ENCODE peak calls at places on chromosomes 13 and 19, in five cellular contexts. Z is psoas muscle; R is RWPE2; M is Caco-2; P is CD4-positive, alpha-beta memory T cell. S is an unnamed sample. For H3K36me3 and H3K27me3, the result is how much of the 10 kb centered on the place peaks cover.

GRCh38 chr13:19860884-19861655 is 2.4 kb downstream of the ZMYM5 start:
- DNase-seq in Z (no peak), R (no peak), M (no peak), P (no peak), S (no peak)

GRCh38 chr13:48942131-48942530 is 33.6 kb upstream of the FNDC3A start:
- DNase-seq in Z (no peak), R (no peak), M (no peak), P (no peak), S (no peak)

GRCh38 chr13:48501705-48502104 is 31.2 kb downstream of the RCBTB2 start:
- DNase-seq in Z (no peak), R (no peak), M (no peak), P (no peak), S (no peak)

GRCh38 chr13:49690133-49690989 is 925 bp downstream of the EBPL start:
- DNase-seq in Z (no peak), R (no peak), M (no peak), P (no peak), S (no peak)

GRCh38 chr19:46718157-46718933 is 1.4 kb upstream of the PRKD2 start:
- DNase-seq in Z (no peak), R (no peak), M (no peak), P (peak), S (peak)

GRCh38 chr19:34598217-34599155 is 78.5 kb downstream of the SCGB2B2 start:
- DNase-seq in Z (no peak), R (no peak), M (no peak), P (no peak), S (no peak)

GRCh38 chr19:42242071-42242511 is 311 bp downstream of the GSK3A start:
- DNase-seq in Z (no peak), R (no peak), M (no peak), P (no peak), S (no peak)

GRCh38 chr13:42076309-42076713 is 27.9 kb downstream of the DGKH start:
- DNase-seq in Z (no peak), R (no peak), M (no peak), P (no peak), S (no peak)

GRCh38 chr13:66926200-66926850 is 303.8 kb downstream of the PCDH9 start:
- DNase-seq in Z (no peak), R (no peak), M (no peak), P (no peak), S (peak)

GRCh38 chr19:13965377-13965896 is 13.1 kb downstream of the DCAF15 start:
- DNase-seq in Z (no peak), R (no peak), M (no peak), P (no peak), S (no peak)
- H3K36me3 ChIP-seq in Z (under half), R (under half), M (under half), P (under half), S (under half)

GRCh38 chr13:26047040-26047439 is 4.8 kb downstream of the SHISA2 start:
- DNase-seq in Z (no peak), R (no peak), M (no peak), P (no peak), S (no peak)
- H3K27me3 ChIP-seq in Z (under half), R (under half), M (under half), P (under half), S (under half)

GRCh38 chr19:6793411-6793810 is 20.9 kb downstream of the VAV1 start:
- DNase-seq in Z (no peak), R (no peak), M (no peak), P (no peak), S (no peak)
- H3K36me3 ChIP-seq in Z (under half), R (under half), M (under half), P (under half), S (under half)

DNA sequence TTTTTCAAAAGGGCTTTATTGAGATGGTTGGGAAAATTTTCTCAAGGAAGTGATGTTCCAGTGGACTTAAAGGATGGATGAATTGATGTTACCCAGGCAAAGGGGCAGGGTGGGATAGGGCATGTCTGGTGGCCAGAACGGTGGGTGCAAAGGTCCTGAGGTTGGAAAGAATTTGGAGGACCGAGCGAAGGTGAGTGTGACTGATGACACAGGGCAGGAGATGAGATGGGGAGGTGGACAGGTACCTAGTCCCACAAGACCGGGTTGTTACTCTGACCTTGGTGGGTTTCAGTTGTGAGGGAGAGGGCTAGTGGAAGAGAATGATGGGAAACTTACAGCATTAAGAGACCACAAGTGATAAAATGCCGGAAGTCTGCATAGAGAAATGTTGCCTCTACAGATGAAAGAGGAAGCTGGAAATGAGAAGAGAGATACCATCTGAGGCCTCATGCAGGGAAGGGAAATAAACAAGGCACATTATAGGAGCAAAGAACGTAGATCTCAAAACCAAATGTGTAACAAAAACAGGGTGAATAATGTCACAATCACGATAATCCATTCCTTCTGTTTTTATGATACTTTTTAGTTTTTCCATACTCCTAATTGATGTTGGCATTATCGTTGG is 4.5 kb downstream of the ADGRE1 start:
- DNase-seq in Z (no peak), R (no peak), M (no peak), P (peak), S (no peak)
- H3K27me3 ChIP-seq in Z (under half), R (under half), M (under half), P (under half), S (under half)

DNA sequence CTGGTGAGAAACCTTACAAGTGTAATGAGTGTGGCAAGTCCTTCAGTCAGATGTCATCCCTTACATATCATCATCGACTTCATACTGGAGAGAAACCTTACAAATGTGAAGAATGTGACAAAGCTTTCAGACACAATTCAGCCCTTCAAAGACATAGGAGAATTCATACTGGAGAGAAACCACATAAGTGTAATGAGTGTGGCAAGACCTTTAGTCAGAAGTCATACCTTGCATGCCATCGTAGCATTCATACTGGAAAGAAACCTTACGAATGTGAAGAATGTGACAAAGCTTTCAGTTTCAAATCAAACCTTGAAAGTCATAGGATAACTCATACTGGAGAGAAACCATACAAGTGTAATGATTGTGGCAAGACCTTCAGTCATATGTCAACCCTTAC is 13.6 kb upstream of the ZNF765 start:
- DNase-seq in Z (no peak), R (no peak), M (no peak), P (no peak), S (no peak)
- H3K36me3 ChIP-seq in Z (under half), R (half or more), M (under half), P (under half), S (under half)

GRCh38 chr19:55083004-55083850 is 7.6 kb downstream of the EPS8L1 start:
- DNase-seq in Z (no peak), R (no peak), M (no peak), P (no peak), S (no peak)

GRCh38 chr19:55080121-55080914 is 4.6 kb downstream of the EPS8L1 start:
- DNase-seq in Z (peak), R (no peak), M (peak), P (peak), S (peak)

GRCh38 chr19:55080915-55081772 is 5.5 kb downstream of the EPS8L1 start:
- DNase-seq in Z (peak), R (peak), M (peak), P (peak), S (peak)

GRCh38 chr19:55081773-55082022 is 6.0 kb downstream of the EPS8L1 start:
- DNase-seq in Z (no peak), R (no peak), M (no peak), P (no peak), S (no peak)

DNA sequence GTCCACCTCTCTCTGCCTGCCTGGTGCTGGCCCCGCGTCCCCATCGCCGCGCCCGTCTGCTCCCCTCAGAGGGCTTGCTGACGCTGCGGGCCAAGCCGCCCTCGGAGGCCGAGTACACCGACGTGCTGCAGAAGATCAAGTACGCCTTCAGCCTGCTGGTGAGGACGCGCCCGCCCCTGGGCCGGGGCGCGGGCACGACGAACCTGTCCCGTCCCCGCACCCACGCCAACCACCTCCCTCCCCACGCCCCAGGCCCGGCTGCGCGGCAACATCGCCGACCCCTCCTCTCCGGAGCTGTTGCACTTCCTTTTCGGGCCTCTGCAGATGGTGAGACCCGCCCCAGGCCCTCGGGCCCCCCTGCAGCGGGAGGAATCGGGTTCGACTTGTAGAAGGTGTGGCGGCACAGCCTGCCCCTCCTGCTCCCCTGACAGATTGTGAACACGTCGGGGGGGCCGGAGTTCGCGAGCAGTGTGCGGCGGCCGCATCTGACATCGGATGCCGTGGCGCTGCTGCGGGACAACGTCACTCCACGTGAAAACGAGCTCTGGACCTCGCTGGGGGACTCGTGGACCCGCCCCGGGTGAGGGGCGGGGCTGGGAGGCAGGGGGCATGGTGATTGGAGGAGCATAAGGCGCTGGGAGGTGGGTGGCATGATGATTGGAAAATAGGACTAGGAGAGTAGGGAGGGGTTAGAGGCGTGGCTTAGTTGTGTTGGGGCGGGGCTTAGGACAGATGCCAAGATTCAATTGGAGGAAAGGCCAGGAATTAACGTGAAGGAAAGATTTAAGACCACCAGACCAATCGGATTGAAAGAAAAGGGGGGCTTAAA is 6.6 kb downstream of the EPS8L1 start:
- DNase-seq in Z (no peak), R (no peak), M (no peak), P (peak), S (peak)
- H3K27me3 ChIP-seq in Z (under half), R (under half), M (under half), P (under half), S (under half)

DNA sequence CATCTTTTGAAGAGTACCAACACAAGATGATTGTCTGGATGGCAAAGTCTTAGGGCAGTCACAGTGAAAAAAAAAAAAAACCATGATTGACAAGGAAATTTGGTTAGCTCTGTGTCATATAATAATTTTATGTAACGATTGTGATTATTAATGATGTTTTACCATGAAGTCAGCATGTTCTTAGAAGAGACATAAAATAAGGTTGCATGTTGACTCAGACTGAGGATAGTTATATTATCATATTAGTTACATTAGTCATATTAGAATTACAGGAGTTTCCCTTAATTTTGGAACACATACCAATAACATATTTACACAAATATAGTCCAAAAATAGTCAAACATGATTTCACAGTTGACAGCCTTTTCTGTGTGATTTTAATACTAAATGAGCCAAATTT is 5.7 kb downstream of the ZNF431 start:
- DNase-seq in Z (no peak), R (no peak), M (no peak), P (no peak), S (no peak)
- H3K36me3 ChIP-seq in Z (under half), R (half or more), M (under half), P (under half), S (half or more)

GRCh38 chr13:31119526-31119925 is 42.2 kb downstream of the HSPH1 start:
- DNase-seq in Z (no peak), R (no peak), M (no peak), P (no peak), S (no peak)

GRCh38 chr13:31116224-31116623 is 45.5 kb downstream of the HSPH1 start:
- DNase-seq in Z (no peak), R (no peak), M (no peak), P (no peak), S (no peak)

GRCh38 chr13:31114641-31115040 is 47.1 kb downstream of the HSPH1 start:
- DNase-seq in Z (no peak), R (no peak), M (no peak), P (no peak), S (no peak)

GRCh38 chr13:31111136-31111535 is 50.6 kb downstream of the HSPH1 start:
- DNase-seq in Z (no peak), R (no peak), M (no peak), P (no peak), S (no peak)

DNA sequence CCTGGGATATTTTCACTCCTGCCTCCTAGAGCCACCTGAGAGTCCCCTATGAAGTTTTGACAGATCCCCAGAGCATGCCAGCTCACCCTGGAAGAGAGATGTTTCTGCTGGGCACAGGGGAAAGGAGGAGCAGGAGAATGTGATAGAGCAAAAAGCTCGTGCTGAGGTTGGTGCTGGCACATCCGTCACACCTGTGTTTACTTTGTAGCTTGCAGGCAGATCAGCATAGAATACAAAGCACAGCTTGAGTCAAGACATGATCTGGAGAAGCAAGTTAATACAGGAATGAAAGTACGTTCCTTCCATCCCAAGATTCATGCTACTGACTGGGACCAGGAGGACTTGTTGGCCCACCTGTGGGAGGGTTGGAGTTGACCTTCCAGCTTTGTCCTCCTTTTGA is 46.1 kb downstream of the HSPH1 start:
- DNase-seq in Z (no peak), R (no peak), M (no peak), P (no peak), S (no peak)
- H3K27me3 ChIP-seq in Z (under half), R (under half), M (under half), P (under half), S (under half)

S was measured in HAP-1.